ENCODE peak calls at places on chromosomes 3 and 15, in ten cellular contexts. One of them, this sample, is unnamed.
A peak's percentile ranks its signal among the peaks of the same experiment; 100 is the strongest.

GRCh38 chr15:63339006-63339766 is 42.5 kb downstream of the CA12 start:
- DNase-seq in iris pigment epithelial cell: no peak
- DNase-seq in ureter: no peak
- DNase-seq in HTR-8/SVneo: no peak
- DNase-seq in M059J: no peak
- DNase-seq in small intestine: no peak
- DNase-seq in NCI-H1417: no peak
- DNase-seq in activated naive CD4-positive, alpha-beta T cell: no peak
- DNase-seq in ecto neural progenitor cell: no peak
- DNase-seq in neural crest cell: no peak
- DNase-seq in this sample: no peak

GRCh38 chr3:128495435-128495970 is 2.5 kb upstream of the GATA2 start:
- DNase-seq in iris pigment epithelial cell: no peak
- DNase-seq in ureter: peak; percentile 44
- DNase-seq in HTR-8/SVneo: no peak
- DNase-seq in M059J: peak; percentile 24
- DNase-seq in small intestine: no peak
- DNase-seq in NCI-H1417: no peak
- DNase-seq in activated naive CD4-positive, alpha-beta T cell: no peak
- DNase-seq in ecto neural progenitor cell: peak; percentile 46
- DNase-seq in neural crest cell: no peak
- DNase-seq in this sample: no peak

GRCh38 chr3:151209652-151210051 is 6.6 kb upstream of the GPR171 start:
- DNase-seq in iris pigment epithelial cell: no peak
- DNase-seq in ureter: no peak
- DNase-seq in HTR-8/SVneo: no peak
- DNase-seq in M059J: no peak
- DNase-seq in small intestine: peak; percentile 17
- DNase-seq in NCI-H1417: no peak
- DNase-seq in activated naive CD4-positive, alpha-beta T cell: no peak
- DNase-seq in ecto neural progenitor cell: no peak
- DNase-seq in neural crest cell: no peak
- DNase-seq in this sample: peak; percentile 36

GRCh38 chr3:133192967-133193366 is 154.8 kb downstream of the TMEM108 start:
- DNase-seq in iris pigment epithelial cell: no peak
- DNase-seq in ureter: no peak
- DNase-seq in HTR-8/SVneo: no peak
- DNase-seq in M059J: no peak
- DNase-seq in small intestine: no peak
- DNase-seq in NCI-H1417: no peak
- DNase-seq in activated naive CD4-positive, alpha-beta T cell: no peak
- DNase-seq in ecto neural progenitor cell: no peak
- DNase-seq in neural crest cell: no peak
- DNase-seq in this sample: no peak

GRCh38 chr3:126907557-126907956 is 75.4 kb upstream of the PLXNA1 start:
- DNase-seq in iris pigment epithelial cell: no peak
- DNase-seq in ureter: no peak
- DNase-seq in HTR-8/SVneo: no peak
- DNase-seq in M059J: peak; percentile 25
- DNase-seq in small intestine: no peak
- DNase-seq in NCI-H1417: no peak
- DNase-seq in activated naive CD4-positive, alpha-beta T cell: no peak
- DNase-seq in ecto neural progenitor cell: no peak
- DNase-seq in neural crest cell: no peak
- DNase-seq in this sample: no peak

GRCh38 chr3:33071946-33072345 is 25.0 kb downstream of the GLB1 start:
- DNase-seq in iris pigment epithelial cell: no peak
- DNase-seq in ureter: no peak
- DNase-seq in HTR-8/SVneo: no peak
- DNase-seq in M059J: no peak
- DNase-seq in small intestine: peak; percentile 40
- DNase-seq in NCI-H1417: peak; percentile 23
- DNase-seq in activated naive CD4-positive, alpha-beta T cell: no peak
- DNase-seq in ecto neural progenitor cell: no peak
- DNase-seq in neural crest cell: no peak
- DNase-seq in this sample: no peak

GRCh38 chr3:195899701-195900425 is 8.5 kb downstream of the TNK2 start:
- DNase-seq in iris pigment epithelial cell: no peak
- DNase-seq in ureter: no peak
- DNase-seq in HTR-8/SVneo: no peak
- DNase-seq in M059J: no peak
- DNase-seq in small intestine: no peak
- DNase-seq in NCI-H1417: no peak
- DNase-seq in activated naive CD4-positive, alpha-beta T cell: no peak
- DNase-seq in ecto neural progenitor cell: no peak
- DNase-seq in neural crest cell: no peak
- DNase-seq in this sample: no peak

GRCh38 chr15:73621286-73621826 is 11.8 kb downstream of the NPTN start:
- DNase-seq in iris pigment epithelial cell: no peak
- DNase-seq in ureter: no peak
- DNase-seq in HTR-8/SVneo: no peak
- DNase-seq in M059J: no peak
- DNase-seq in small intestine: no peak
- DNase-seq in NCI-H1417: no peak
- DNase-seq in activated naive CD4-positive, alpha-beta T cell: no peak
- DNase-seq in ecto neural progenitor cell: no peak
- DNase-seq in neural crest cell: no peak
- DNase-seq in this sample: no peak

GRCh38 chr3:122754867-122755835 is 38.5 kb downstream of the HSPBAP1 start:
- DNase-seq in iris pigment epithelial cell: peak; percentile 65
- DNase-seq in ureter: no peak
- DNase-seq in HTR-8/SVneo: peak; percentile 48
- DNase-seq in M059J: peak; percentile 62
- DNase-seq in small intestine: peak; percentile 68
- DNase-seq in NCI-H1417: no peak
- DNase-seq in activated naive CD4-positive, alpha-beta T cell: no peak
- DNase-seq in ecto neural progenitor cell: no peak
- DNase-seq in neural crest cell: no peak
- DNase-seq in this sample: peak; percentile 24

GRCh38 chr15:56732881-56733130 is 503 bp downstream of the ZNF280D start:
- DNase-seq in iris pigment epithelial cell: no peak
- DNase-seq in ureter: no peak
- DNase-seq in HTR-8/SVneo: no peak
- DNase-seq in M059J: no peak
- DNase-seq in small intestine: no peak
- DNase-seq in NCI-H1417: no peak
- DNase-seq in activated naive CD4-positive, alpha-beta T cell: no peak
- DNase-seq in ecto neural progenitor cell: no peak
- DNase-seq in neural crest cell: no peak
- DNase-seq in this sample: no peak

GRCh38 chr15:38559131-38559530 is 5.5 kb downstream of the RASGRP1 start:
- DNase-seq in iris pigment epithelial cell: no peak
- DNase-seq in ureter: no peak
- DNase-seq in HTR-8/SVneo: no peak
- DNase-seq in M059J: no peak
- DNase-seq in small intestine: no peak
- DNase-seq in NCI-H1417: no peak
- DNase-seq in activated naive CD4-positive, alpha-beta T cell: no peak
- DNase-seq in ecto neural progenitor cell: no peak
- DNase-seq in neural crest cell: no peak
- DNase-seq in this sample: no peak

GRCh38 chr15:73969151-73969759 is 22.8 kb downstream of the STOML1 start:
- DNase-seq in iris pigment epithelial cell: no peak
- DNase-seq in ureter: no peak
- DNase-seq in HTR-8/SVneo: no peak
- DNase-seq in M059J: no peak
- DNase-seq in small intestine: no peak
- DNase-seq in NCI-H1417: no peak
- DNase-seq in activated naive CD4-positive, alpha-beta T cell: no peak
- DNase-seq in ecto neural progenitor cell: no peak
- DNase-seq in neural crest cell: no peak
- DNase-seq in this sample: no peak

GRCh38 chr3:193762657-193763056 is 169.6 kb downstream of the OPA1 start:
- DNase-seq in iris pigment epithelial cell: no peak
- DNase-seq in ureter: no peak
- DNase-seq in HTR-8/SVneo: no peak
- DNase-seq in M059J: no peak
- DNase-seq in small intestine: no peak
- DNase-seq in NCI-H1417: no peak
- DNase-seq in activated naive CD4-positive, alpha-beta T cell: no peak
- DNase-seq in ecto neural progenitor cell: no peak
- DNase-seq in neural crest cell: no peak
- DNase-seq in this sample: no peak

GRCh38 chr3:157075693-157076420 is 84.1 kb downstream of the CCNL1 start:
- DNase-seq in iris pigment epithelial cell: no peak
- DNase-seq in ureter: no peak
- DNase-seq in HTR-8/SVneo: no peak
- DNase-seq in M059J: peak; percentile 68
- DNase-seq in small intestine: no peak
- DNase-seq in NCI-H1417: no peak
- DNase-seq in activated naive CD4-positive, alpha-beta T cell: no peak
- DNase-seq in ecto neural progenitor cell: no peak
- DNase-seq in neural crest cell: no peak
- DNase-seq in this sample: no peak

GRCh38 chr3:51642462-51642861 is 28.6 kb upstream of the TEX264 start:
- DNase-seq in iris pigment epithelial cell: peak; percentile 25
- DNase-seq in ureter: no peak
- DNase-seq in HTR-8/SVneo: no peak
- DNase-seq in M059J: no peak
- DNase-seq in small intestine: no peak
- DNase-seq in NCI-H1417: no peak
- DNase-seq in activated naive CD4-positive, alpha-beta T cell: no peak
- DNase-seq in ecto neural progenitor cell: no peak
- DNase-seq in neural crest cell: no peak
- DNase-seq in this sample: no peak

GRCh38 chr3:155334897-155335883 is 41.7 kb upstream of the STRIT1 start:
- DNase-seq in iris pigment epithelial cell: peak; percentile 28
- DNase-seq in ureter: no peak
- DNase-seq in HTR-8/SVneo: no peak
- DNase-seq in M059J: no peak
- DNase-seq in small intestine: no peak
- DNase-seq in NCI-H1417: no peak
- DNase-seq in activated naive CD4-positive, alpha-beta T cell: no peak
- DNase-seq in ecto neural progenitor cell: no peak
- DNase-seq in neural crest cell: no peak
- DNase-seq in this sample: peak; percentile 20

GRCh38 chr3:51948016-51948580 is 5.9 kb downstream of the PARP3 start:
- DNase-seq in iris pigment epithelial cell: no peak
- DNase-seq in ureter: no peak
- DNase-seq in HTR-8/SVneo: no peak
- DNase-seq in M059J: no peak
- DNase-seq in small intestine: no peak
- DNase-seq in NCI-H1417: no peak
- DNase-seq in activated naive CD4-positive, alpha-beta T cell: no peak
- DNase-seq in ecto neural progenitor cell: no peak
- DNase-seq in neural crest cell: no peak
- DNase-seq in this sample: no peak

GRCh38 chr15:79644091-79644490 is 212.0 kb downstream of the MINAR1 start:
- DNase-seq in iris pigment epithelial cell: peak; percentile 81
- DNase-seq in ureter: no peak
- DNase-seq in HTR-8/SVneo: peak; percentile 43
- DNase-seq in M059J: peak; percentile 93
- DNase-seq in small intestine: no peak
- DNase-seq in NCI-H1417: no peak
- DNase-seq in activated naive CD4-positive, alpha-beta T cell: no peak
- DNase-seq in ecto neural progenitor cell: no peak
- DNase-seq in neural crest cell: no peak
- DNase-seq in this sample: no peak

GRCh38 chr15:49242820-49243219 is 72.8 kb downstream of the GALK2 start:
- DNase-seq in iris pigment epithelial cell: peak; percentile 93
- DNase-seq in ureter: no peak
- DNase-seq in HTR-8/SVneo: peak; percentile 31
- DNase-seq in M059J: peak; percentile 89
- DNase-seq in small intestine: no peak
- DNase-seq in NCI-H1417: no peak
- DNase-seq in activated naive CD4-positive, alpha-beta T cell: no peak
- DNase-seq in ecto neural progenitor cell: no peak
- DNase-seq in neural crest cell: no peak
- DNase-seq in this sample: no peak

GRCh38 chr3:99818818-99819217 is 1.2 kb downstream of the CMSS1 start:
- DNase-seq in iris pigment epithelial cell: no peak
- DNase-seq in ureter: no peak
- DNase-seq in HTR-8/SVneo: no peak
- DNase-seq in M059J: no peak
- DNase-seq in small intestine: no peak
- DNase-seq in NCI-H1417: no peak
- DNase-seq in activated naive CD4-positive, alpha-beta T cell: no peak
- DNase-seq in ecto neural progenitor cell: no peak
- DNase-seq in neural crest cell: no peak
- DNase-seq in this sample: no peak

GRCh38 chr3:172209333-172210321 is 170.2 kb downstream of the FNDC3B start:
- DNase-seq in iris pigment epithelial cell: no peak
- DNase-seq in ureter: no peak
- DNase-seq in HTR-8/SVneo: no peak
- DNase-seq in M059J: peak; percentile 89
- DNase-seq in small intestine: no peak
- DNase-seq in NCI-H1417: no peak
- DNase-seq in activated naive CD4-positive, alpha-beta T cell: no peak
- DNase-seq in ecto neural progenitor cell: no peak
- DNase-seq in neural crest cell: no peak
- DNase-seq in this sample: no peak

GRCh38 chr3:89049119-89049518 is 58.3 kb upstream of the EPHA3 start:
- DNase-seq in iris pigment epithelial cell: peak; percentile 17
- DNase-seq in ureter: no peak
- DNase-seq in HTR-8/SVneo: no peak
- DNase-seq in M059J: no peak
- DNase-seq in small intestine: no peak
- DNase-seq in NCI-H1417: no peak
- DNase-seq in activated naive CD4-positive, alpha-beta T cell: no peak
- DNase-seq in ecto neural progenitor cell: no peak
- DNase-seq in neural crest cell: no peak
- DNase-seq in this sample: no peak

GRCh38 chr15:37933685-37934084 is 755 bp upstream of the TMCO5A start:
- DNase-seq in iris pigment epithelial cell: peak; percentile 92
- DNase-seq in ureter: no peak
- DNase-seq in HTR-8/SVneo: no peak
- DNase-seq in M059J: peak; percentile 23
- DNase-seq in small intestine: no peak
- DNase-seq in NCI-H1417: no peak
- DNase-seq in activated naive CD4-positive, alpha-beta T cell: no peak
- DNase-seq in ecto neural progenitor cell: no peak
- DNase-seq in neural crest cell: no peak
- DNase-seq in this sample: no peak

GRCh38 chr15:41043276-41043675 is 72.8 kb downstream of the INO80 start:
- DNase-seq in iris pigment epithelial cell: peak; percentile 83
- DNase-seq in ureter: no peak
- DNase-seq in HTR-8/SVneo: no peak
- DNase-seq in M059J: no peak
- DNase-seq in small intestine: no peak
- DNase-seq in NCI-H1417: no peak
- DNase-seq in activated naive CD4-positive, alpha-beta T cell: no peak
- DNase-seq in ecto neural progenitor cell: no peak
- DNase-seq in neural crest cell: no peak
- DNase-seq in this sample: no peak

GRCh38 chr15:73344051-73344450 is 24.7 kb downstream of the HCN4 start:
- DNase-seq in iris pigment epithelial cell: peak; percentile 19
- DNase-seq in ureter: no peak
- DNase-seq in HTR-8/SVneo: peak; percentile 83
- DNase-seq in M059J: peak; percentile 80
- DNase-seq in small intestine: no peak
- DNase-seq in NCI-H1417: no peak
- DNase-seq in activated naive CD4-positive, alpha-beta T cell: no peak
- DNase-seq in ecto neural progenitor cell: no peak
- DNase-seq in neural crest cell: no peak
- DNase-seq in this sample: no peak

GRCh38 chr15:41983221-41983620 is 10.9 kb upstream of the EHD4 start:
- DNase-seq in iris pigment epithelial cell: no peak
- DNase-seq in ureter: no peak
- DNase-seq in HTR-8/SVneo: no peak
- DNase-seq in M059J: no peak
- DNase-seq in small intestine: no peak
- DNase-seq in NCI-H1417: no peak
- DNase-seq in activated naive CD4-positive, alpha-beta T cell: no peak
- DNase-seq in ecto neural progenitor cell: peak; percentile 41
- DNase-seq in neural crest cell: no peak
- DNase-seq in this sample: no peak

GRCh38 chr15:52071570-52071969 is 41.0 kb downstream of the BCL2L10 start:
- DNase-seq in iris pigment epithelial cell: no peak
- DNase-seq in ureter: peak; percentile 67
- DNase-seq in HTR-8/SVneo: no peak
- DNase-seq in M059J: no peak
- DNase-seq in small intestine: peak; percentile 94
- DNase-seq in NCI-H1417: no peak
- DNase-seq in activated naive CD4-positive, alpha-beta T cell: no peak
- DNase-seq in ecto neural progenitor cell: no peak
- DNase-seq in neural crest cell: no peak
- DNase-seq in this sample: no peak

GRCh38 chr3:64225695-64226499 is 631 bp upstream of the PRICKLE2 start:
- DNase-seq in iris pigment epithelial cell: no peak
- DNase-seq in ureter: no peak
- DNase-seq in HTR-8/SVneo: no peak
- DNase-seq in M059J: no peak
- DNase-seq in small intestine: no peak
- DNase-seq in NCI-H1417: no peak
- DNase-seq in activated naive CD4-positive, alpha-beta T cell: no peak
- DNase-seq in ecto neural progenitor cell: no peak
- DNase-seq in neural crest cell: no peak
- DNase-seq in this sample: no peak